ENCODE peak calls at places on chromosomes 16 and 17, in ten cellular contexts. R is AG09319, J is activated B cell treated with CpG ODN at 0.5 μM for 24 hours, P is endothelial cell, U is HL-60, V is heart left ventricle, O is breast epithelium, B is dorsolateral prefrontal cortex, G is lower lobe of right lung, W is AG09309. A is an unnamed sample.

GRCh38 chr17:28811594-28812135 is 30.9 kb downstream of the FAM222B start:
- DNase-seq in R (no peak), J (no peak), P (peak), U (no peak), V (no peak), O (no peak), B (no peak), G (no peak), W (no peak), A (no peak)

GRCh38 chr17:39110435-39111136 is 40.9 kb downstream of the PLXDC1 start:
- DNase-seq in R (no peak), J (no peak), P (no peak), U (no peak), V (no peak), O (no peak), B (no peak), G (no peak), W (no peak), A (no peak)

GRCh38 chr17:47879028-47879585 is 16.9 kb upstream of the SP2 start:
- DNase-seq in R (no peak), J (no peak), P (no peak), U (no peak), V (no peak), O (no peak), B (no peak), G (no peak), W (peak), A (no peak)

GRCh38 chr17:6435968-6436367 is 1.0 kb upstream of the AIPL1 start:
- DNase-seq in R (no peak), J (peak), P (peak), U (no peak), V (peak), O (peak), B (peak), G (peak), W (peak), A (no peak)

GRCh38 chr17:41338961-41339485 is 11.6 kb downstream of the KRT33A start:
- DNase-seq in R (peak), J (no peak), P (no peak), U (no peak), V (no peak), O (no peak), B (no peak), G (no peak), W (no peak), A (no peak)

GRCh38 chr17:34853916-34854315 is 107.3 kb downstream of the CCT6B start:
- DNase-seq in R (no peak), J (no peak), P (no peak), U (no peak), V (no peak), O (no peak), B (no peak), G (no peak), W (no peak), A (no peak)

GRCh38 chr16:3518983-3519343 is 18.2 kb downstream of the CLUAP1 start:
- DNase-seq in R (no peak), J (no peak), P (no peak), U (no peak), V (no peak), O (peak), B (no peak), G (no peak), W (no peak), A (no peak)

GRCh38 chr16:83552193-83552592 is 255.6 kb upstream of the HSBP1 start:
- DNase-seq in R (no peak), J (no peak), P (no peak), U (no peak), V (no peak), O (no peak), B (no peak), G (no peak), W (peak), A (no peak)

GRCh38 chr16:87926246-87927194 is 9.8 kb downstream of the CA5A start:
- DNase-seq in R (no peak), J (peak), P (no peak), U (no peak), V (no peak), O (no peak), B (no peak), G (peak), W (no peak), A (no peak)

GRCh38 chr17:62627219-62627903 is at the start of gene MRC2:
- DNase-seq in R (no peak), J (no peak), P (peak), U (peak), V (peak), O (no peak), B (peak), G (peak), W (no peak), A (peak)

GRCh38 chr17:29131814-29132682 is 48.1 kb downstream of the MYO18A start:
- DNase-seq in R (peak), J (no peak), P (no peak), U (no peak), V (no peak), O (no peak), B (no peak), G (no peak), W (peak), A (no peak)

GRCh38 chr17:64638552-64639198 is 23.4 kb downstream of the SMURF2 start:
- DNase-seq in R (no peak), J (no peak), P (no peak), U (no peak), V (no peak), O (no peak), B (no peak), G (no peak), W (no peak), A (no peak)

GRCh38 chr16:7216719-7217118 is 115.9 kb upstream of the RBFOX1 start:
- DNase-seq in R (no peak), J (no peak), P (no peak), U (no peak), V (no peak), O (no peak), B (no peak), G (no peak), W (no peak), A (no peak)

GRCh38 chr17:34371405-34371804 is 8.4 kb upstream of the CCL1 start:
- DNase-seq in R (no peak), J (no peak), P (no peak), U (no peak), V (no peak), O (no peak), B (no peak), G (no peak), W (no peak), A (no peak)

GRCh38 chr17:61250335-61250890 is 149.2 kb upstream of the TBX2 start:
- DNase-seq in R (no peak), J (no peak), P (no peak), U (peak), V (no peak), O (no peak), B (no peak), G (no peak), W (no peak), A (no peak)

GRCh38 chr17:6244796-6245195 is 174.6 kb downstream of the WSCD1 start:
- DNase-seq in R (no peak), J (no peak), P (no peak), U (no peak), V (no peak), O (no peak), B (no peak), G (no peak), W (no peak), A (peak)

GRCh38 chr17:17416007-17416399 is 60.8 kb upstream of the MED9 start:
- DNase-seq in R (peak), J (no peak), P (no peak), U (peak), V (no peak), O (no peak), B (no peak), G (no peak), W (no peak), A (no peak)

GRCh38 chr17:10135539-10136257 is 62.7 kb downstream of the GAS7 start:
- DNase-seq in R (no peak), J (no peak), P (no peak), U (no peak), V (peak), O (no peak), B (no peak), G (no peak), W (no peak), A (no peak)

GRCh38 chr16:67372664-67373063 is 20.6 kb downstream of the TPPP3 start:
- DNase-seq in R (peak), J (no peak), P (no peak), U (no peak), V (no peak), O (no peak), B (no peak), G (no peak), W (no peak), A (no peak)

GRCh38 chr17:62859146-62859545 is 51.0 kb upstream of the MARCHF10 start:
- DNase-seq in R (no peak), J (no peak), P (no peak), U (no peak), V (no peak), O (no peak), B (no peak), G (no peak), W (peak), A (no peak)

GRCh38 chr16:55035956-55036355 is 105.3 kb downstream of the IRX5 start:
- DNase-seq in R (peak), J (no peak), P (no peak), U (no peak), V (no peak), O (no peak), B (no peak), G (no peak), W (peak), A (no peak)

GRCh38 chr17:69567130-69567529 is 152.6 kb downstream of the MAP2K6 start:
- DNase-seq in R (no peak), J (no peak), P (peak), U (no peak), V (no peak), O (no peak), B (no peak), G (no peak), W (no peak), A (no peak)

GRCh38 chr16:87464691-87465300 is 28.0 kb downstream of the ZCCHC14 start:
- DNase-seq in R (peak), J (no peak), P (peak), U (peak), V (peak), O (no peak), B (peak), G (peak), W (peak), A (no peak)

GRCh38 chr17:43025290-43025657 is 243 bp downstream of the RND2 start:
- DNase-seq in R (no peak), J (no peak), P (no peak), U (no peak), V (peak), O (no peak), B (no peak), G (no peak), W (no peak), A (no peak)

GRCh38 chr17:237406-237955 is 56.0 kb upstream of the DOC2B start:
- DNase-seq in R (no peak), J (no peak), P (no peak), U (no peak), V (peak), O (no peak), B (no peak), G (peak), W (no peak), A (peak)

GRCh38 chr16:23509763-23510153 is 536 bp downstream of the GGA2 start:
- DNase-seq in R (no peak), J (no peak), P (peak), U (no peak), V (peak), O (no peak), B (no peak), G (no peak), W (no peak), A (no peak)

GRCh38 chr16:67021321-67021720 is 7.6 kb upstream of the CBFB start:
- DNase-seq in R (no peak), J (no peak), P (no peak), U (no peak), V (no peak), O (no peak), B (no peak), G (no peak), W (no peak), A (peak)

GRCh38 chr17:59815965-59816364 is 76.8 kb downstream of the TUBD1 start:
- DNase-seq in R (no peak), J (no peak), P (no peak), U (no peak), V (no peak), O (no peak), B (no peak), G (no peak), W (no peak), A (no peak)

GRCh38 chr17:79568661-79569060 is 42.2 kb downstream of the RBFOX3 start:
- DNase-seq in R (no peak), J (no peak), P (no peak), U (no peak), V (no peak), O (no peak), B (no peak), G (peak), W (no peak), A (no peak)

GRCh38 chr17:80254396-80255241 is 6.0 kb upstream of the RNF213 start:
- DNase-seq in R (peak), J (no peak), P (no peak), U (peak), V (no peak), O (no peak), B (no peak), G (no peak), W (peak), A (no peak)

GRCh38 chr17:7972131-7972785 is 30.2 kb upstream of the GUCY2D start:
- DNase-seq in R (no peak), J (no peak), P (no peak), U (no peak), V (no peak), O (no peak), B (no peak), G (no peak), W (no peak), A (no peak)

GRCh38 chr17:27985306-27985705 is 57.2 kb upstream of the NLK start:
- DNase-seq in R (no peak), J (no peak), P (no peak), U (no peak), V (peak), O (no peak), B (no peak), G (no peak), W (no peak), A (no peak)

GRCh38 chr16:60608971-60609370 is 1427.3 kb downstream of the CDH8 start:
- DNase-seq in R (no peak), J (no peak), P (no peak), U (no peak), V (no peak), O (no peak), B (no peak), G (no peak), W (no peak), A (no peak)

GRCh38 chr16:26735521-26735920 is 331.2 kb upstream of the C16orf82 start:
- DNase-seq in R (no peak), J (no peak), P (no peak), U (no peak), V (no peak), O (no peak), B (no peak), G (no peak), W (no peak), A (no peak)

GRCh38 chr16:85566502-85567100 is 46.5 kb upstream of the GSE1 start:
- DNase-seq in R (no peak), J (no peak), P (no peak), U (no peak), V (no peak), O (no peak), B (no peak), G (no peak), W (no peak), A (no peak)
- TF ChIP-seq CTCF in R (no peak), J (no peak), P (no peak), U (no peak), V (no peak), O (no peak), B (no peak), G (no peak), W (no peak), A (no peak)

GRCh38 chr17:2090804-2091534 is 36.1 kb downstream of the HIC1 start:
- DNase-seq in R (peak), J (no peak), P (peak), U (no peak), V (peak), O (no peak), B (no peak), G (no peak), W (peak), A (no peak)
- TF ChIP-seq CTCF in R (peak), J (no peak), P (no peak), U (no peak), V (no peak), O (no peak), B (no peak), G (peak), W (peak), A (peak)

GRCh38 chr16:1691276-1691675 is 13.2 kb downstream of the JPT2 start:
- DNase-seq in R (no peak), J (no peak), P (no peak), U (no peak), V (no peak), O (no peak), B (no peak), G (no peak), W (no peak), A (no peak)
- TF ChIP-seq CTCF in R (peak), J (no peak), P (no peak), U (no peak), V (no peak), O (no peak), B (no peak), G (no peak), W (peak), A (no peak)

GRCh38 chr17:78348055-78348745 is 11.7 kb downstream of the SOCS3 start:
- DNase-seq in R (no peak), J (no peak), P (no peak), U (no peak), V (no peak), O (no peak), B (no peak), G (no peak), W (no peak), A (no peak)
- TF ChIP-seq CTCF in R (no peak), J (no peak), P (no peak), U (no peak), V (no peak), O (no peak), B (no peak), G (no peak), W (no peak), A (no peak)

GRCh38 chr16:4847774-4848587 is 700 bp downstream of the UBN1 start:
- DNase-seq in R (peak), J (peak), P (peak), U (no peak), V (peak), O (peak), B (peak), G (peak), W (peak), A (no peak)
- TF ChIP-seq CTCF in R (no peak), J (no peak), P (no peak), U (no peak), V (no peak), O (no peak), B (no peak), G (peak), W (no peak), A (no peak)

GRCh38 chr16:73204359-73205152 is 156.6 kb upstream of the ZFHX3 start:
- DNase-seq in R (no peak), J (no peak), P (no peak), U (no peak), V (no peak), O (no peak), B (no peak), G (no peak), W (no peak), A (no peak)

GRCh38 chr16:73197598-73197997 is 149.7 kb upstream of the ZFHX3 start:
- DNase-seq in R (no peak), J (no peak), P (no peak), U (no peak), V (no peak), O (no peak), B (no peak), G (no peak), W (no peak), A (no peak)

GRCh38 chr16:73202176-73202729 is 154.3 kb upstream of the ZFHX3 start:
- DNase-seq in R (peak), J (no peak), P (no peak), U (no peak), V (no peak), O (no peak), B (no peak), G (no peak), W (peak), A (no peak)

GRCh38 chr16:73196670-73197069 is 148.7 kb upstream of the ZFHX3 start:
- DNase-seq in R (no peak), J (no peak), P (peak), U (peak), V (peak), O (peak), B (peak), G (peak), W (no peak), A (no peak)

GRCh38 chr16:73199214-73199613 is 151.3 kb upstream of the ZFHX3 start:
- DNase-seq in R (no peak), J (no peak), P (no peak), U (no peak), V (no peak), O (no peak), B (no peak), G (no peak), W (no peak), A (no peak)
- TF ChIP-seq CTCF in R (no peak), J (no peak), P (no peak), U (no peak), V (no peak), O (no peak), B (no peak), G (no peak), W (no peak), A (peak)

A was measured in RWPE2.